ENCODE peak calls at places on chromosome 16, in four cellular contexts. B is DND-41, Y is adipocyte, V is thoracic aorta. W is an unnamed sample.

GRCh38 chr16:4653981-4654380 is 29.4 kb downstream of the MGRN1 start:
- DNase-seq in B (no peak), Y (no peak), V (no peak), W (peak; percentile 53)

GRCh38 chr16:88560722-88561484 is 9.3 kb upstream of the ZC3H18 start:
- DNase-seq in B (peak; percentile 66), Y (peak; percentile 44), V (no peak), W (no peak)

GRCh38 chr16:3580271-3580670 is 3.1 kb upstream of the NLRC3 start:
- DNase-seq in B (peak; percentile 25), Y (no peak), V (no peak), W (no peak)

GRCh38 chr16:70267516-70267915 is 15.8 kb upstream of the EXOSC6 start:
- DNase-seq in B (peak; percentile 43), Y (peak; percentile 47), V (no peak), W (peak; percentile 63)

GRCh38 chr16:15907863-15908478 is 19.6 kb upstream of the CEP20 start:
- DNase-seq in B (peak; percentile 25), Y (no peak), V (no peak), W (peak; percentile 76)

GRCh38 chr16:68289621-68290329 is 21.0 kb downstream of the SLC7A6OS start:
- DNase-seq in B (no peak), Y (no peak), V (no peak), W (no peak)

GRCh38 chr16:81700780-81701165 is 78.3 kb upstream of the PLCG2 start:
- DNase-seq in B (no peak), Y (no peak), V (no peak), W (no peak)

GRCh38 chr16:21184834-21185233 is 26.4 kb downstream of the LDAF1 start:
- DNase-seq in B (no peak), Y (no peak), V (no peak), W (no peak)

DNA sequence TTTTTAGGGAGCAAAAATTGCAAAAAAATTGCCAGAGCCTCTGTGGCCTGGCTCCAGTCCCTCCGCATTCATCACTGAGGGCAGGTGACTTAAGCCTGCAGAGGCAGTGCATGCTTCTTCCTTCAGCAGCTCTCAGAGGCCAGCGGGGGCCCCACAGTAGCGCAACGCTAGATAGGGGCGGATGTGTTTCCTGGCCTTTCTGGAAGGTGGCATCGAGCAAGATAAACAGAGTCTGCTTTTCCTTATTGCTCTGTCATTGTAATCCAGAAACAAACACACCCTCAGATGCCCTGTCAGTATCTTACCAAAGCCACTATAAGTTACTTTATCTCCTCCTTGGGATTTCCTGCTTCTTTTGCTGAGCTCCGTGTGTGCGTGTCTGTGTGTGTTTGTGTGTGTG is 75.5 kb upstream of the IRX6 start:
- DNase-seq in B (no peak), Y (no peak), V (no peak), W (peak; percentile 43)
- H3K4me3 ChIP-seq in B (no peak overlapping the region), Y (no peak overlapping the region), V (no peak overlapping the region), W (no peak overlapping the region)

GRCh38 chr16:87538594-87538993 is 45.8 kb upstream of the ZCCHC14 start:
- DNase-seq in B (no peak), Y (peak; percentile 83), V (no peak), W (no peak)

GRCh38 chr16:87539113-87539512 is 46.3 kb upstream of the ZCCHC14 start:
- DNase-seq in B (no peak), Y (no peak), V (no peak), W (no peak)

GRCh38 chr16:87536795-87537142 is 43.9 kb upstream of the ZCCHC14 start:
- DNase-seq in B (no peak), Y (no peak), V (no peak), W (no peak)

GRCh38 chr16:87535855-87536794 is 43.3 kb upstream of the ZCCHC14 start:
- DNase-seq in B (no peak), Y (no peak), V (no peak), W (no peak)

GRCh38 chr16:87538160-87538559 is 45.3 kb upstream of the ZCCHC14 start:
- DNase-seq in B (no peak), Y (no peak), V (no peak), W (no peak)
- H3K4me3 ChIP-seq in B (no peak overlapping the region), Y (no peak overlapping the region), V (no peak overlapping the region), W (no peak overlapping the region)

GRCh38 chr16:31528726-31529397 is 1.2 kb downstream of the AHSP start:
- DNase-seq in B (no peak), Y (peak; percentile 82), V (no peak), W (no peak)
- H3K4me3 ChIP-seq in B (no peak overlapping the region), Y (peak overlapping the region; percentile 54), V (peak overlapping the region; percentile 69), W (no peak overlapping the region)

DNA sequence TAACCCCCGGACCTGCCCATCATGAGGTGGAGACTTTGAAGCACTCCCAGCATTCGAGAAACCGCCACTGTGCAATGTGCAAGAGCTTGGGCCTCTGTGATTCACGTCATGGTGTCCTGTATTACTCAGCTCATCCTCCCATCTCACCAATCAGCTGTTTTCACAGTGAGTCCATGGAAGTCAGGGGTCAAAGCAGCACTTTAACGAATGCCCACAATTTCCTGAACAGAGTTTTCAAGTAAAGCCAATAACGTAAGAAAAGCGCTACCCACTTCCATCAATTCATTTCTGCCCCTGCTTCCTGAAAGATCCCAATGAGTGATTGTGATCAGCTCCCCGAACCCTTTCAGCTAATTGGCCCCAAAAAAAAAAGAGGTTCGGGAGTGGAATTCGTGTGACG is 136.9 kb upstream of the NUDT7 start:
- DNase-seq in B (no peak), Y (no peak), V (no peak), W (no peak)
- H3K4me3 ChIP-seq in B (no peak overlapping the region), Y (no peak overlapping the region), V (no peak overlapping the region), W (no peak overlapping the region)

W was measured in Caco-2.